ENCODE peak calls at places on chromosomes 11 and 22, in seven cellular contexts. O is breast epithelium; I is cardiac fibroblast; D is sigmoid colon; N is transverse colon; Y is OCI-LY7; P is CD8-positive, alpha-beta T cell. M is an unnamed sample.

GRCh38 chr11:8033791-8034585 is 46.9 kb downstream of the EIF3F start:
- DNase-seq in O (no peak), I (no peak), D (no peak), N (no peak), Y (no peak), P (no peak), M (no peak)

GRCh38 chr11:32433249-32434115 is 1.9 kb downstream of the WT1 start:
- DNase-seq in O (no peak), I (peak), D (no peak), N (no peak), Y (no peak), P (no peak), M (no peak)

GRCh38 chr22:38921801-38922200 is 35.6 kb upstream of the APOBEC3A start:
- DNase-seq in O (no peak), I (no peak), D (no peak), N (no peak), Y (no peak), P (no peak), M (no peak)

GRCh38 chr11:109236696-109237095 is 185.3 kb upstream of the C11orf87 start:
- DNase-seq in O (no peak), I (peak), D (no peak), N (no peak), Y (no peak), P (no peak), M (no peak)

GRCh38 chr11:75261474-75261847 is 20.9 kb downstream of the TPBGL start:
- DNase-seq in O (no peak), I (no peak), D (peak), N (peak), Y (no peak), P (peak), M (no peak)

GRCh38 chr11:113376156-113376555 is 11.4 kb upstream of the ANKK1 start:
- DNase-seq in O (no peak), I (peak), D (no peak), N (no peak), Y (no peak), P (no peak), M (no peak)

GRCh38 chr22:46003271-46004091 is 26.5 kb upstream of the WNT7B start:
- DNase-seq in O (no peak), I (no peak), D (peak), N (no peak), Y (no peak), P (no peak), M (no peak)

GRCh38 chr11:68993546-68993945 is 12.8 kb upstream of the MRGPRD start:
- DNase-seq in O (no peak), I (no peak), D (no peak), N (no peak), Y (no peak), P (no peak), M (no peak)

GRCh38 chr11:86068138-86068861 is 584 bp downstream of the PICALM start:
- DNase-seq in O (no peak), I (peak), D (peak), N (peak), Y (peak), P (peak), M (no peak)

GRCh38 chr11:63641727-63642126 is 27.5 kb upstream of the PLAAT3 start:
- DNase-seq in O (no peak), I (peak), D (no peak), N (no peak), Y (no peak), P (no peak), M (peak)

GRCh38 chr11:82465481-82465880 is 268.2 kb downstream of the FAM181B start:
- DNase-seq in O (no peak), I (no peak), D (no peak), N (no peak), Y (no peak), P (no peak), M (peak)

GRCh38 chr11:110433393-110434333 is 3.9 kb downstream of the FDX1 start:
- DNase-seq in O (no peak), I (peak), D (no peak), N (no peak), Y (peak), P (no peak), M (peak)
- TF ChIP-seq CTCF in O (peak), I (peak), D (peak), N (peak), Y (peak), P (peak), M (peak)

GRCh38 chr22:36081023-36081431 is 52.4 kb upstream of the RBFOX2 start:
- DNase-seq in O (no peak), I (peak), D (peak), N (peak), Y (no peak), P (no peak), M (peak)
- H3K4me3 ChIP-seq in O (no peak), I (no peak), D (no peak), N (no peak), Y (no peak), P (no peak), M (no peak)

DNA sequence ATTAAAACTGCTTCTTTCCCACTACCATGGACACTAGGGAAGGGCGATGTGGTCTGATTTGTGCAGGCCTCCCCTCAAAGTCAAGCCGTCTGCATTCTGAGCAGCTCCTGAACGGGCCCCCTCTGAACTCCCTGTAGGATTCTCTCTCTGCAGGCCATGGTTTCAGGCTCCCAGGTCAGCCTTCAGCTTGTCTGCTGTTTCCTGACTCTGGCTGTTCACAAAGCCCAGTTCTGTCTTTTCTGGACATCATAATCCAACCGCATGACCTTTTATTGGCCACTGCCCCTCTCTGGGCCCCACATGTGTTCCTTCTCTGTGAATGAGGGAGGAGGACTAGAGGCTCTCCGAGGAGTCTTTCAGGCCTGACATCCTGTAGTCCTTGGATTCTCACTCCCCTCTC is 161.0 kb downstream of the FEZ1 start:
- DNase-seq in O (no peak), I (no peak), D (no peak), N (no peak), Y (no peak), P (no peak), M (no peak)
- TF ChIP-seq CTCF in O (no peak), I (no peak), D (no peak), N (no peak), Y (no peak), P (no peak), M (no peak)

DNA sequence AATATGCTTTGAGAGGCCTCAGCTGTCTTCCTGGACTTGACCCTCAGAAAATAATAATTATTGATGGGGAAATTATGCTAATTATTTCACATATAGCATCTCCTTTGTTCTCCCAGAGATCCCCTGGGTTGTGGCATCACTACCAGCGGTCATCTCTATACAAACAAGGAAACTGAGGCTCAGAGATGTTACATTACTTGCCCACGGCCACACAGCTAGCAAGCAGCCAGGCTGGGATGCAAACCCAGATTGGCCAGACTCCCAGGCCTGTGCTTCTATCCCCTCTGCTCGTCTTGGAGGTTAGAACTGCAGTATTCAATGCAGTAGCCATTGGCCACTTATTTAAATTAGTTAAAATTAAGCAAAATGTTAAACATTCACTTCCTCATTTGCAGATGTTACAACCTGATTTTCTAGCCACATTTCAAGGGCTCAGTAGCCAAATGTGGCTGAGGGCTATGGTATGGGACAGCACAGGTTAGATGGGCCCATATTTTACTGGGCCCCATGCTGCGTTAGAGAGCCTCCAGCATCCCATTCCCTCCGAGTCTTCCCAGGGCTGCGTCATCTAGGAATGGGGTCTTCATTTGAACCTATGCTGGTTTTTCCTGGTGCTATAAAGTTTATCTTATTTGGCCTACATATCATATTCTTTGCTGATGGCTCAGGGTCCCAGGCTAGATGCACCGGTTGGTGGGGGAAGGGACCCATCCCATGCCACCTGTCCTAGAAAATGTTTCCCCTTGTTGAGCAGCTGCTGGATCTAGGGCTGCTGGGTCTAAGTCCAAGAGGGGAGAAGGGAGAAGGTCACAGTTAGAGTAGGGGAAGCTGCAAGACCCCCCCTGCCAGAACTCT is 2.2 kb downstream of the SLC35C1 start:
- DNase-seq in O (no peak), I (no peak), D (peak), N (no peak), Y (peak), P (no peak), M (no peak)
- H3K4me3 ChIP-seq in O (no peak), I (peak), D (no peak), N (no peak), Y (peak), P (no peak), M (peak)

DNA sequence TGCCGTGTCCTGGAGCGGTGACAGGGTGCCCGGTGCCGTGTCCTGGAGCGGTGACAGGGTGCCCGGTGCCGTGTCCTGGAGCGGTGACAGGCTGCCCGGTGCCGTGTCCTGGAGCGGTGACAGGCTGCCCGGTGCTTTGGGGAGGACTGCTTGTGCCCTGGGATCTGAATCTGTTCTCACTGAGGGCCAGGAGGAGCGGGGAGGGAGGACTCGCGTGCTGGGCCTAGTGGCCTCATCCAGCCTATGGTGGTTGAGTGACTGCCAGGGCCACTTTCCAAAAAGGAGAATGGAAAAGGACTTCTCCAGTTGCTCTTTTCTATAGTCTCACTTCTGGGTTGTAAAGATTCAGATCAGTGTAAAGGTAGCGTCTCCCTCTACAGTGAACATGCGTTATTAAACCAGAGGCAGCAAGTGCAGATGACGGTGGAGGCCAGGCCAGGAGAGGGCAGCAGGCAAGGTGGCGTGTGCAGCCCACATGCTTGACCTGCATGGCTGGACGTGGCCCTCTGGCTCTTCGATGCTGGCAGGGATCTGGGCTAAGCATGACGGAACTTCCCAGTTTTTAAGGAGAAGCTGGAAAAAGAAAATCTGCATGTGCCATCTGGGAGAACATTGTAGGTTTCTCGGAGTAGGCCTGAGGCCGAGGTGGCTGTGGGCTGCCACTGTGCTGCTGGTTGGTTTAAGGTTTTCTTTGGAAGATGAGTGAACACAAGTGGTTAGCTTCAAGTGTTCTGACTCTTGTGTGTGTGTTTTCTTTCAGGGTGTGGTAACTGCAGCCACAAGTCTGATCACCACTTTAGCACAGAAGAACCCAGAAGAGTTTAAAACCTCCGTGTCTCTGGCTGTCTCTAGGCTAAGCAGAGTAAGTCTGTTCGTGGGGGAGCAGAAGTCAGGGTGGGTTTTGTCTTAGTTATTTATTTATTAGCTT is 55.0 kb downstream of the AP2A2 start:
- DNase-seq in O (no peak), I (no peak), D (no peak), N (no peak), Y (no peak), P (no peak), M (peak)
- TF ChIP-seq CTCF in O (no peak), I (no peak), D (no peak), N (no peak), Y (no peak), P (no peak), M (peak)

M was measured in astrocyte of the spinal cord.